ENCODE peak calls at places on chromosomes 12 and 14, in nine cellular contexts. G is adrenal gland, Y is mesenchymal stem cell, Q is spleen, M is lower lobe of right lung, I is endothelial cell of umbilical vein, C is PC-3, D is cardiac muscle cell, F is A673. R is an unnamed sample. For H3K4me1, the result is how much of the 10 kb centered on the place peaks cover.

GRCh38 chr14:105999361-106000028 is 473.1 kb downstream of the TMEM121 start:
- DNase-seq in F (peak), M (peak), I (no peak), C (no peak), Y (no peak), G (no peak), D (no peak), Q (peak), R (no peak)

GRCh38 chr12:19760611-19761010 is 321.3 kb downstream of the AEBP2 start:
- DNase-seq in G (no peak), C (no peak), Q (no peak), I (no peak), M (no peak), D (no peak), F (no peak), Y (no peak), R (no peak)

GRCh38 chr12:14473707-14474287 is 93.9 kb downstream of the PLBD1 start:
- DNase-seq in C (peak), F (peak), D (peak), M (no peak), I (no peak), Q (no peak), G (no peak), Y (peak), R (no peak)

GRCh38 chr12:102052192-102053061 is 9.4 kb downstream of the WASHC3 start:
- DNase-seq in C (no peak), Q (peak), G (no peak), Y (no peak), D (no peak), F (no peak), M (no peak), I (no peak), R (no peak)

GRCh38 chr12:76310110-76310509 is 38.1 kb downstream of the BBS10 start:
- DNase-seq in D (peak), I (no peak), G (no peak), M (no peak), Y (no peak), F (no peak), Q (no peak), C (peak), R (peak)

GRCh38 chr14:44428239-44428924 is 78.7 kb downstream of the FSCB start:
- DNase-seq in C (no peak), F (no peak), D (no peak), Y (no peak), M (no peak), I (no peak), G (no peak), Q (no peak), R (no peak)

GRCh38 chr12:96989916-96990315 is 82.9 kb downstream of the NEDD1 start:
- DNase-seq in D (peak), I (peak), Q (no peak), Y (no peak), G (peak), C (peak), M (no peak), F (peak), R (no peak)

GRCh38 chr12:102816816-102817434 is 100.1 kb downstream of the PAH start:
- DNase-seq in M (no peak), Y (peak), Q (no peak), I (peak), F (peak), G (no peak), D (peak), C (peak), R (no peak)

GRCh38 chr12:50647479-50647878 is 116.4 kb upstream of the ATF1 start:
- DNase-seq in Q (no peak), M (no peak), Y (no peak), G (no peak), C (peak), I (no peak), F (no peak), D (peak), R (no peak)

GRCh38 chr14:78762331-78762730 is 592.2 kb downstream of the NRXN3 start:
- DNase-seq in Y (no peak), F (no peak), I (no peak), M (no peak), G (no peak), Q (no peak), D (no peak), C (no peak), R (no peak)

GRCh38 chr14:73909681-73910080 is 23.0 kb downstream of the ZNF410 start:
- DNase-seq in C (no peak), G (no peak), I (no peak), F (no peak), M (no peak), D (peak), Q (no peak), Y (no peak), R (no peak)

GRCh38 chr12:52029686-52030085 is 21.6 kb upstream of the NR4A1 start:
- DNase-seq in Q (no peak), F (peak), M (peak), Y (peak), G (no peak), C (peak), I (no peak), D (peak), R (no peak)

GRCh38 chr12:64459388-64460024 is 7.6 kb downstream of the TBK1 start:
- DNase-seq in I (peak), G (no peak), M (no peak), F (no peak), Y (peak), D (no peak), Q (peak), C (no peak), R (no peak)

GRCh38 chr14:65453807-65454480 is 41.4 kb downstream of the FUT8 start:
- DNase-seq in D (peak), C (no peak), I (no peak), Q (no peak), M (no peak), Y (no peak), G (no peak), F (no peak), R (no peak)

GRCh38 chr12:109098142-109098652 is 800 bp downstream of the UNG start:
- DNase-seq in I (no peak), F (no peak), M (peak), Q (no peak), D (peak), G (peak), Y (peak), C (peak), R (peak)

GRCh38 chr12:9606736-9607372 is 862 bp downstream of the KLRB1 start:
- DNase-seq in I (no peak), Q (no peak), C (no peak), M (no peak), Y (no peak), G (no peak), F (no peak), D (no peak), R (no peak)

GRCh38 chr14:71361335-71361734 is 454.1 kb downstream of the PCNX1 start:
- DNase-seq in I (no peak), D (peak), G (no peak), C (peak), Y (peak), Q (no peak), F (no peak), M (no peak), R (no peak)

GRCh38 chr12:3145036-3145435 is 67.9 kb downstream of the TSPAN9 start:
- DNase-seq in C (no peak), D (no peak), Y (no peak), Q (no peak), G (peak), M (no peak), F (no peak), I (no peak), R (no peak)

GRCh38 chr12:88552672-88553079 is 27.6 kb downstream of the KITLG start:
- DNase-seq in C (peak), D (peak), Q (no peak), G (no peak), Y (peak), F (no peak), I (no peak), M (no peak), R (no peak)

GRCh38 chr12:65508281-65509035 is 230.0 kb downstream of the MSRB3 start:
- DNase-seq in M (no peak), Y (no peak), F (no peak), C (no peak), I (no peak), G (no peak), D (no peak), Q (no peak), R (no peak)

GRCh38 chr12:113909776-113910420 is 56.2 kb downstream of the RBM19 start:
- DNase-seq in G (no peak), C (no peak), D (no peak), M (no peak), Q (no peak), Y (no peak), I (no peak), F (no peak), R (peak)

DNA sequence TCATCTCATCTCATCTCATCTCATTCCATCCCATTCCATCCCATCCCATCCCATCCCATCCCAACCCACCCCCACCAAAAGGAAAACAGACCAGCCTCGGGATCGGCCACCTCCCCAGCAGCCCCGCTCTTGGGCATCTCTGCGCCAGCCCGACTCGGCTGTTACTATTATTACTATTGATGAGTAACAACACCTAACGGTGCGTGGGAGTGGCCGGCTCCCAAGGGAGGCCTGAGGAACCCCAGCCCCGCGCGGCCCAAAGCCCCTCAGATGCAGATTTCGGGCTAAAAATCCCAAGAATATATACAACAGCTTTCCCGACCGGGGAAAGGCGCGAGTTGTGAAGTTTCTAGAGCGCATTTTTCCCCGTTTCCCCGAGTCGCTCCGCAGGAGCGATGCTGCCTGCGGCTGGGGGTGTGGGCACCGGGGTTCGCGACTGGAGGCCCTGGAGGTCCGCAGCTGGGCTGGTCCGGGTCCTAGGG is 594 bp downstream of the NT5DC3 start:
- DNase-seq in F (peak), I (peak), G (peak), D (peak), Y (peak), M (peak), Q (peak), C (peak), R (no peak)
- H3K27ac ChIP-seq in F (peak), I (no peak), G (no peak), D (no peak), Y (no peak), M (peak), Q (peak), C (peak), R (peak)

GRCh38 chr12:11884661-11885060 is 186.1 kb upstream of the BCL2L14 start:
- DNase-seq in Y (peak), G (no peak), Q (no peak), M (no peak), C (peak), F (no peak), D (peak), I (peak), R (no peak)

GRCh38 chr12:11881835-11882234 is 188.9 kb upstream of the BCL2L14 start:
- DNase-seq in Y (no peak), G (no peak), Q (no peak), M (no peak), D (no peak), I (no peak), C (no peak), F (no peak), R (no peak)

GRCh38 chr12:11885261-11886038 is 185.3 kb upstream of the BCL2L14 start:
- DNase-seq in D (peak), Q (no peak), F (no peak), C (peak), M (no peak), I (peak), G (no peak), Y (peak), R (peak)

GRCh38 chr12:11880424-11880823 is 190.3 kb upstream of the BCL2L14 start:
- DNase-seq in C (no peak), D (no peak), I (no peak), Q (no peak), F (no peak), G (no peak), Y (no peak), M (no peak), R (no peak)

DNA sequence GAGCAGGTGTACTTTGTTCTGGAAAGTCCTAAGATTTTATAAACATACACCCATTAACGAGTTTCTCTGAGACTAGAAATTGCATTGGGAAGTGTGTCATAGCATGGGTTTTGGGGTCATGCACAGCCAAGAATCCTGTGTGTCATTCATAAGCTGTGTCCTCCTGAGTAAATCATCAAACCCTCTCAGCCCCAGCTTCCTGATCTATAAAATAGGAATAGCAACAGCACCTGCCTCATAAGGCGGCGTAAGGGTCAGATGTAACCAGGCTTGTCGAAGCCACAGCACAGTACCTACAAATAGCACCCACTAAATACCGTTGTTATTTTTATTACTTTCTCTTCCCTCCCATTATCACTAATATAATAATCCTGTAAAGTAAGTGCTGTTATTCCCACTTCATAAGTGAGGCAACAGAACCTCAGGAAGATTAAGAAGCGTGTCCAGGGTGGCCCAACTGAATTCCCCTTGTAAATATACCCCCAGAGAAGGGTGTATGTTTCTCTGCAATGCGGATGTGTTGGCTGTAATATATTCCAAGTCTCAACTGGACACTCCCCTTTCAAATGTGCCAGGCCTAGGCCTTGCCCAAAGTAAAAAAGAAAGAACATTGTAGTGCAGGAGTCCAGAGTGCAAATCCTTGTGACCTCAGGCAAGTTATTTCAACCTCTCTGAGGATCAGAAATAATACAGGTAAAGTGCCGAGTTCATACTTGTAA is 188.3 kb upstream of the BCL2L14 start:
- DNase-seq in F (no peak), C (peak), D (no peak), Y (no peak), M (no peak), G (no peak), I (peak), Q (no peak), R (no peak)
- H3K4me1 ChIP-seq in F (under half), C (half or more), D (under half), Y (under half), M (half or more), G (under half), I (half or more), Q (half or more), R (half or more)

GRCh38 chr12:106840217-106840616 is 65.7 kb downstream of the RIC8B start:
- DNase-seq in Q (no peak), I (peak), F (peak), Y (peak), D (peak), M (no peak), G (no peak), C (peak), R (peak)
- H3K27ac ChIP-seq in Q (peak), I (peak), F (peak), Y (peak), D (peak), M (no peak), G (no peak), C (no peak), R (peak)

GRCh38 chr14:52048641-52049204 is 20.1 kb downstream of the NID2 start:
- DNase-seq in Q (no peak), I (no peak), Y (no peak), G (no peak), D (no peak), F (peak), M (no peak), C (peak), R (no peak)
- H3K4me1 ChIP-seq in Q (under half), I (under half), Y (under half), G (under half), D (half or more), F (under half), M (under half), C (under half), R (half or more)

DNA sequence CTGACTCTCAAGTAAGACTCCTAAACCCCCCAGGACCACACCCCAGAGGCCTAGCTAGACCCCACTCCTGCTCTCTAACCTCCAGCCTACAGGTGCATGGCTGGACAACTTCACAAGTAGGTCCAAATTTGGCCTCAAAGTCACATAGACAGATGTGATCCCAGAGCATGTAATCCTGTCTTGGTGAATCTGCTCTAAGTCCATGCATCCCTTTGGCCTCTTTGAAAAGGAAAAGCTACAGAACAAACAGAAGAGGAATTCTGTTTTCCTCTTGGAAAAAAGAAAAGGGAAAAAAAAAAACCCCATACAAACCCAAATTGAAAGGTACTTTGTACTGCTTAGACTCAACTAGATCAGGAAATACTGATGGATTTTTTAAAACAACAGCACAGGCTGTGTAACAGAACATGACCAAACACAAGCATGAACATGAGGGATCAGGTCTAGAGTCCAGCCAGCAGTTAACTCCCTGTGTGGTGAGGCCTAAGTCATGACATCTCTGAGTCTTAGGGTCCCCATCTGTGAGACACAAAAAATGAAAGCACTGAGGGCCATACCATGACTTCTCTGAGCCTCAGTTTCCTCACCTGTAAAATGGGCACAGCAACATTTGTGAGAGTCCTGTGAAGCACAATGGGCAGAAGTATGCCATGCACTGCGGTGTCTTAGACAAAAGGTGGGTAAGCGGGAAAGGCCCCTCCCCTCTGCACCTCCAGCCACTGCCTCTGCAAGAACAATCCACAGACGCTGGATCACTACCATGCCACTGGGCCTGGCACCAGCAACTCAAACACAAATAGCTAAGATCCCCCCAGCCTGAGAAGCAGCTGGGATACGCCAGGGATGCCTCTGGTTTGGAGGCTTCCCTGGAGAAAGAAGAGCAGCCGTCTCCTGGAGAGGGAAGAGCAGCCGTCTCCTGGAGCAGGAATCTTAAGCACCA is 9.9 kb downstream of the PITPNM2 start:
- DNase-seq in C (no peak), Q (peak), D (no peak), G (no peak), Y (peak), F (no peak), I (no peak), M (no peak), R (no peak)
- H3K27ac ChIP-seq in C (peak), Q (peak), D (peak), G (peak), Y (peak), F (no peak), I (peak), M (peak), R (peak)

DNA sequence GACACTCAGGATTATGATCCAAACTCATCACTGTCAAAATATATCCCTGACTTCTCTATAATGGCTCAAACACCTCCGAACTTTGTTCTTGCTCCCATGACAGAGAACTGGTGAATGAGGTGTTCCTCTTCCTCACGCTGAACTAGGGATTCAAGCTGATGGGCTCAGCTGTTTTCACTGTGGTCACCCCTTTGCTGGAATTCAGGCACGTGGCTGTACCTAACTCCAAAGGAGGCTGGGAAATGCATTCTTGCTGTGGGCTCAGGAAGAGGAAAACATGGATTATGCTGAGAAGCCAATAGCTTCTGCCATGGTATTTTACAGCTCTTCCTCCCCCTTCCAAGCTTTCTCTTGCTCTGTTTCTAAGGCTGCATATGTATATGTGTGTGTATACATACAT is 43.9 kb downstream of the STXBP6 start:
- DNase-seq in Y (no peak), F (no peak), M (no peak), C (no peak), D (no peak), I (no peak), G (no peak), Q (no peak), R (no peak)
- H3K4me1 ChIP-seq in Y (under half), F (under half), M (under half), C (under half), D (under half), I (under half), G (under half), Q (under half), R (under half)

DNA sequence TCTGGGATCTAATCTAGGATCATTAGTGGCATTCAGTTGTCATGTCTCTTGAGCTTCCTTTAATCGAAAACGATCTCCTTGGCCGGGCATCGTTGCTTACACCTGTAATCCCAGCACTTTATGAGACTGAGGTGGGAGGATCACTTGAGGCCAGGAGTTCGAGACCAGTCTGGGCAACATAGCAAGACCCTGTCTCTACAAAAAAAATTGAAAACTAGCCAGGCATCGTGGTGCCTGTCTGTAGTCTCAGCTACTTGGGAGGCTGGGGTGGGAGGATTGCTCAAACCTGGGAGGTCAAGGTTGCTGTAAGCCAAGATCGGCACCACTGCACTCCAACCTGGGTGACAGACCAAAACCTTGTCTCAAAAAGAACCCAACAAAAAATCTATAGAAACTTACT is 9.0 kb downstream of the PUS1 start:
- DNase-seq in Y (no peak), I (no peak), F (no peak), D (no peak), C (no peak), Q (peak), G (no peak), M (no peak), R (no peak)
- H3K27ac ChIP-seq in Y (no peak), I (no peak), F (no peak), D (no peak), C (no peak), Q (no peak), G (no peak), M (no peak), R (no peak)

R was measured in SJSA1.